ENCODE peak calls at places on chromosomes 6 and 20, in five cellular contexts. H is stimulated activated naive CD8-positive, alpha-beta T cell treated with anti-CD3 and anti-CD28 coated beads, Interleukin-15, amount 100 ng/mL, for 72 hours; X is pancreas; M is SK-N-SH treated with all-trans-retinoic acid at 6 μM for 48 hours; V is B cell. C is an unnamed sample.
A peak's percentile ranks its signal among the peaks of the same experiment; 100 is the strongest.

GRCh38 chr20:32589769-32590168 is 4.6 kb upstream of the NOL4L start:
- ATAC-seq in H (no peak), M (no peak), V (no peak), X (no peak), C (no peak)

GRCh38 chr6:167124753-167125152 is 1.9 kb downstream of the CCR6 start:
- ATAC-seq in M (no peak), H (no peak), X (no peak), V (no peak), C (no peak)

GRCh38 chr20:31857861-31858835 is 12.2 kb downstream of the DUSP15 start:
- ATAC-seq in X (no peak), H (peak; percentile 43), M (no peak), V (peak; percentile 70), C (no peak)

GRCh38 chr6:93784794-93785757 is 365.7 kb upstream of the EPHA7 start:
- ATAC-seq in V (no peak), X (no peak), M (peak; percentile 94), H (no peak), C (no peak)

GRCh38 chr6:4610256-4610655 is 165.9 kb upstream of the CDYL start:
- ATAC-seq in H (no peak), X (no peak), M (peak; percentile 32), V (no peak), C (no peak)

GRCh38 chr6:15462717-15463525 is 199.9 kb downstream of the DTNBP1 start:
- ATAC-seq in M (peak; percentile 89), V (no peak), H (no peak), X (no peak), C (no peak)

GRCh38 chr6:158786645-158787304 is 32.4 kb downstream of the EZR start:
- ATAC-seq in X (no peak), V (no peak), H (no peak), M (no peak), C (peak; percentile 49)

GRCh38 chr6:31007694-31008093 is 2.6 kb upstream of the MUC22 start:
- ATAC-seq in V (no peak), M (peak; percentile 85), X (no peak), H (no peak), C (peak; percentile 72)

GRCh38 chr20:8291873-8292272 is 159.8 kb downstream of the PLCB1 start:
- ATAC-seq in H (no peak), V (no peak), M (peak; percentile 82), X (no peak), C (no peak)

GRCh38 chr20:63149531-63150207 is 66.3 kb downstream of the YTHDF1 start:
- ATAC-seq in H (no peak), X (no peak), M (no peak), V (no peak), C (no peak)

GRCh38 chr6:137233561-137234504 is 14.6 kb upstream of the IFNGR1 start:
- ATAC-seq in X (no peak), V (peak; percentile 31), M (no peak), H (peak; percentile 5), C (peak; percentile 78)

GRCh38 chr20:63055575-63056235 is 48.9 kb upstream of the BHLHE23 start:
- ATAC-seq in M (no peak), V (no peak), X (no peak), H (peak; percentile 8), C (no peak)

GRCh38 chr6:168302534-168302933 is 17.0 kb downstream of the DACT2 start:
- ATAC-seq in X (no peak), H (no peak), V (no peak), M (no peak), C (no peak)

GRCh38 chr6:142367501-142368018 is 65.8 kb downstream of the ADGRG6 start:
- ATAC-seq in H (no peak), M (peak; percentile 91), V (no peak), X (no peak), C (no peak)

GRCh38 chr6:118939683-118940082 is 4.7 kb upstream of the MCM9 start:
- ATAC-seq in V (no peak), M (no peak), X (no peak), H (no peak), C (no peak)

GRCh38 chr20:11328839-11329238 is 588.9 kb upstream of the BTBD3 start:
- ATAC-seq in X (no peak), M (no peak), H (no peak), V (no peak), C (no peak)

GRCh38 chr6:157514659-157515496 is 133.9 kb downstream of the ZDHHC14 start:
- ATAC-seq in X (no peak), M (peak; percentile 96), H (peak; percentile 61), V (no peak), C (peak; percentile 54)

GRCh38 chr20:32678948-32679347 is 5.2 kb upstream of the C20orf203 start:
- ATAC-seq in V (no peak), H (no peak), M (no peak), X (no peak), C (peak; percentile 49)

GRCh38 chr6:99885051-99885450 is 109.0 kb downstream of the MCHR2 start:
- ATAC-seq in M (no peak), X (no peak), V (no peak), H (no peak), C (no peak)

GRCh38 chr6:41191569-41191968 is 9.4 kb downstream of the TREML2 start:
- ATAC-seq in X (no peak), H (peak; percentile 52), V (no peak), M (peak; percentile 90), C (no peak)

GRCh38 chr6:17281497-17282481 is 628 bp downstream of the RBM24 start:
- ATAC-seq in V (no peak), H (peak; percentile 38), M (peak; percentile 17), X (peak; percentile 35), C (peak; percentile 48)

GRCh38 chr20:33178726-33179125 is 10.8 kb downstream of the BPIFA2 start:
- ATAC-seq in H (no peak), X (no peak), V (no peak), M (no peak), C (no peak)

GRCh38 chr6:72861935-72862432 is 240.1 kb downstream of the KCNQ5 start:
- ATAC-seq in V (no peak), X (no peak), H (no peak), M (peak; percentile 78), C (no peak)

GRCh38 chr20:43900496-43900895 is 14.2 kb upstream of the TOX2 start:
- ATAC-seq in M (no peak), X (no peak), V (no peak), H (no peak), C (no peak)

GRCh38 chr20:47754301-47754700 is 31.0 kb downstream of the SULF2 start:
- ATAC-seq in M (no peak), V (no peak), X (no peak), H (no peak), C (no peak)

GRCh38 chr20:289693-290080 is 863 bp downstream of the C20orf96 start:
- ATAC-seq in H (no peak), V (no peak), X (peak; percentile 6), M (peak; percentile 43), C (no peak)

GRCh38 chr20:4867036-4867435 is 134.3 kb downstream of the SLC23A2 start:
- ATAC-seq in M (no peak), X (no peak), H (no peak), V (no peak), C (peak; percentile 68)

GRCh38 chr20:11807070-11807741 is 110.5 kb upstream of the BTBD3 start:
- ATAC-seq in V (no peak), M (peak; percentile 70), H (no peak), X (no peak), C (no peak)

GRCh38 chr6:94446120-94446519 is 1026.8 kb upstream of the EPHA7 start:
- ATAC-seq in X (no peak), M (no peak), H (no peak), V (no peak), C (no peak)

GRCh38 chr20:62266340-62266739 is 28.0 kb downstream of the OSBPL2 start:
- ATAC-seq in H (no peak), V (no peak), M (no peak), X (no peak), C (no peak)

GRCh38 chr20:47303736-47304135 is 52.8 kb downstream of the ZMYND8 start:
- ATAC-seq in V (no peak), H (no peak), X (peak; percentile 21), M (no peak), C (no peak)

GRCh38 chr6:25061289-25061945 is 125.7 kb upstream of the RIPOR2 start:
- ATAC-seq in M (no peak), H (no peak), V (no peak), X (no peak), C (no peak)

GRCh38 chr20:35319206-35320197 is 27.3 kb upstream of the FAM83C start:
- ATAC-seq in V (no peak), M (peak; percentile 80), H (no peak), X (no peak), C (peak; percentile 24)

C was measured in esophagus mucosa.